ENCODE peak calls at places on chromosomes 11 and 22, in four cellular contexts. B, S, D and H are unnamed samples. For H3K4me1, the result is how much of the 10 kb centered on the place peaks cover.

GRCh38 chr11:89184021-89184420 is 6.3 kb downstream of the TYR start:
- DNase-seq in B (no peak), S (no peak), D (no peak), H (no peak)

GRCh38 chr22:42697542-42698013 is 23.1 kb downstream of the A4GALT start:
- DNase-seq in B (no peak), S (no peak), D (peak), H (no peak)

GRCh38 chr22:33034753-33035152 is 23.4 kb downstream of the SYN3 start:
- DNase-seq in B (no peak), S (no peak), D (no peak), H (no peak)

GRCh38 chr11:62373464-62374110 is 36.3 kb downstream of the ASRGL1 start:
- DNase-seq in B (no peak), S (no peak), D (no peak), H (no peak)

GRCh38 chr11:43943931-43944751 is 1.7 kb downstream of the C11orf96 start:
- DNase-seq in B (no peak), S (no peak), D (no peak), H (peak)

GRCh38 chr11:19474211-19474610 is 233.5 kb upstream of the E2F8 start:
- DNase-seq in B (no peak), S (no peak), D (no peak), H (no peak)

GRCh38 chr11:57347336-57347735 is 9.2 kb downstream of the P2RX3 start:
- DNase-seq in B (no peak), S (no peak), D (no peak), H (no peak)

GRCh38 chr11:93843906-93844305 is 6.5 kb downstream of the VSTM5 start:
- DNase-seq in B (no peak), S (no peak), D (no peak), H (no peak)

GRCh38 chr11:83159901-83160865 is 3.3 kb downstream of the PCF11 start:
- DNase-seq in B (no peak), S (no peak), D (no peak), H (no peak)

GRCh38 chr11:115499891-115500290 is 4.3 kb downstream of the CADM1 start:
- DNase-seq in B (no peak), S (no peak), D (no peak), H (no peak)
- TF ChIP-seq CHD2 in B (no peak), S (no peak), D (no peak), H (no peak)

DNA sequence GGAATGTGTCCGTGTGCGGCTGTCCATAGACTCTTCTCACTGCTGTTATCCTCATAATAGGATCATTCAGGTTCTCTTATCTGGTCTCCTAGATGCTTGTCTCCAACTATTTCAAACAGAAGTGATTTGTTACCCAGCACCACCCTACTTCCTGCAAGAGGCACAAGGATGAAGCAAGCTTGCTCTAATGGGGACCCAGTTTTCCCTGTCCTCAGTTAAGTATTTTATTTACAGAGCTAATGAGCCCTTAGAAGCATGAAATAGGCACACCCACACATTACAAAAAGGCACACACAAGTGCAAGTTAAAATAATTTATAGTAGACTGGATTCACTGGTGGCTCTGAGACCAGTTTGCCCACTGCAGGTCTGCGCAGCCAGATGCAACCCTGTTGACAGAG is 167.6 kb downstream of the KIRREL3 start:
- DNase-seq in B (no peak), S (no peak), D (no peak), H (no peak)
- TF ChIP-seq SRF in B (no peak), S (no peak), D (no peak), H (no peak)

GRCh38 chr11:77699425-77699824 is 61.8 kb upstream of the CLNS1A start:
- DNase-seq in B (no peak), S (no peak), D (no peak), H (no peak)
- H3K4me1 ChIP-seq in B (under half), S (under half), D (under half), H (under half)

GRCh38 chr22:17871726-17872458 is 97.6 kb upstream of the BID start:
- DNase-seq in B (no peak), S (no peak), D (no peak), H (no peak)
- TF ChIP-seq CHD2 in B (no peak), S (no peak), D (no peak), H (no peak)

GRCh38 chr11:1839204-1839923 is 583 bp downstream of the TNNI2 start:
- DNase-seq in B (no peak), S (no peak), D (no peak), H (no peak)

GRCh38 chr11:1840780-1841480 is 2.1 kb downstream of the TNNI2 start:
- DNase-seq in B (no peak), S (no peak), D (no peak), H (no peak)

GRCh38 chr11:1841511-1842148 is 2.8 kb downstream of the TNNI2 start:
- DNase-seq in B (no peak), S (no peak), D (no peak), H (no peak)

GRCh38 chr11:1838426-1839131 is at the start of gene TNNI2:
- DNase-seq in B (no peak), S (no peak), D (no peak), H (no peak)

DNA sequence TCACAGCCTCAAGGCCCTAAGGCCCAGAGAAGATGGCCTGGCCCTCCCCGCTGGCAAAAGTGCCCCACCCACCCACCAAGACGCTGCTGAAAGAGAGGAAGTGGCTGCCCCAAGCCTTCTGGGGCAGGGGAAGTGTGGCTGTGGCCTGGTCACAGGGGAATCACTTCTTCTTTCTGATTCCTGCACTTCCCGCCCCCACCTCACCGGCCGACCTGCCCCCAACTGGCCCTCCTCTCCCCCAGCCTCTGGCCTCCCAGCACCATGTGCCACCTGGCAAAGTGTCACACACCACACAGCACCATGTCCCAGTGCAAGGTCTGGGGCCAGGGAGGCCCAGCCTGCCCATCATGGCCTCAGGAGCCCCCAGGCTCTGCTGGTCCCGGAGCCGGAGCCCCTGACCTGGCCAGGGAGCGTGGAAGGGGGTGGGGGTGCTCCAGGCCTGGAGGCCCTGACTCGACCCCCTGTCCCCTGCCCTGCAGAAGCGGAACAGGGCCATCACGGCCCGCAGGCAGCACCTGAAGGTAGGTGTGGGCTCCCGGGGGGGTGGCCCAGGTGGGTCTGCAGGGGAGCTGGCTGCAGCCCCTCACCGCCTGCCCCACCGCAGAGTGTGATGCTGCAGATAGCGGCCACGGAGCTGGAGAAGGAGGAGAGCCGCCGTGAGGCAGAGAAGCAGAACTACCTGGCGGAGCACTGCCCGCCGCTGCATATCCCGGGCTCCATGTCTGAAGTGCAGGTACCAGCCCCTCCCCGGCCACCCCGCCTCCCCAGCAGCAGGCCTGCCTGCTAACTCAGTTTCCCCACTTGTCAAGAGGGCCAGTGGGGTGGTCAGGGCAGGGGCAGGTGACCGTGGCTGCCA is 1.4 kb downstream of the TNNI2 start:
- DNase-seq in B (no peak), S (no peak), D (no peak), H (no peak)
- TF ChIP-seq SRF in B (no peak), S (no peak), D (no peak), H (no peak)

DNA sequence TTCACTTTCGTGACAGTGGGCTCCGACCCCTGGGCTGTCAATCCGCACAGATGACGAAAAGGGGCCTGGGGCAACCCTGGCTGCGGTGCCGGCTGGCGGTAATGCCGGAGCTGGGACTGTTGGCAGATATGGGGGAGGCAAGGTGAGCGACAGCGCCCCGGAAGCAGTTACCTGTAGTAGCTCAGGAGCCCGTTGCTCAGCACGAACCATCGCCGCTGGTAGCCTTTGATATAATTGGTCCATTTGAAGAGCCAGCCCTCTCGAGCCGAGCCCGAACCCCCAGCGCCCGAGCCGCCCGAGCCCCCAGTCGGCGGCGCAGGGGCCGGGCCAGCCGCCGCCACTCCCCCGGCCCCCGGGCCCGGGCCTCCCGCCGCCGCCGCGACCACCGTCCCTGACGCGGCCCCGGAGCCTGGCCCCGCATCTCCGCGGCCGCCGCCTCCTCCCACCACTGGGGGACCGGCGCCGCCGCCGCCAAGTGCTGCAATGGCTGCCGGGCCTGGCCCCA is 390 bp downstream of the OSBP start:
- DNase-seq in B (no peak), S (peak), D (peak), H (peak)
- H3K4me1 ChIP-seq in B (under half), S (under half), D (under half), H (under half)

DNA sequence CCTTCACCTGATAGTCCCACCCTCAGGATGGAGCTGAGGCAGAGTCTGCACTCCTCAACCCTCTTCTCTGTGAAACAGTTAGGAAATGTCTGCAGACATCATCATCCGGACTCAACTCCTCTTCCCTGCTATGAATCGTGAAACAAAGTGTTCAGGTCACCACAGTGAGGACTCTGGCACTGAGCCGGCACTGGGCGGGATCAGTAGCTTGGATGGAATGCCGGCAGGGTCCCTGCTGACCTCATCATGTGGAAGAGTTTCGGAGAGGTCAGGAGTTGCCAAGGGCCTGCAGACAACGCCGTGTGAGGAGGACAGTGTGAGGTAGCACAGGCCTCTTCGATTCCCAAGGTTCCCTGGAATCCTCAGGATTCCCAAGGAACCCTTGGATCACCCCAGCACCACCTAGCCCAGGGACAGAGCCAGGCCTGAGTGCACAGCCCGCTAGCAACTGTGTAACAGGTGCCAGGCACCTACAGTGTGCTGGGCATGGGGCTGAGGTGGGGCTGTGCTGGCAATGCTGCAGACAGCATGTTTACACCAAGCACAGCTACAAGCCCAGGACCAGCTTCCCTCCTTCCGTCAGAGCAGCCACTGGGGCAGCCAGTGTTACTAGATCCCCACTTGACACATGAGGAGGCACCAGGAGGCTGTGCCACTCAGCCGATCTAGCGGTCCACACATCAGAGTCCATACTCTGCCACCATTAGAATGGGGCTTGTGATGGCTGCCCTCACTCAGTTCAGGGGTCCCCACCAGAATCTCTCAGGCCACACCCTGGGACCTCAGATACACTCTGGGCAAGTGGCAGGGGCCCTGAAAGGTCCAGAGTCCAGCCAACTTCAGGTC is 693 bp upstream of the LINC01488 start:
- DNase-seq in B (no peak), S (no peak), D (peak), H (no peak)
- TF ChIP-seq CHD2 in B (no peak), S (no peak), D (no peak), H (no peak)